ENCODE peak calls at places on chromosomes 6 and 20, in four cellular contexts. I is tibial artery, W is lower leg skin, E is IMR-90. C is an unnamed sample.

GRCh38 chr6:12150812-12151432 is 138.8 kb downstream of the HIVEP1 start:
- DNase-seq in I (no peak), W (no peak), E (no peak), C (peak; percentile 33)

GRCh38 chr6:52285174-52286068 is 879 bp upstream of the MCM3 start:
- DNase-seq in I (no peak), W (no peak), E (peak; percentile 17), C (peak; percentile 20)

GRCh38 chr20:16069416-16070010 is 503.7 kb downstream of the KIF16B start:
- DNase-seq in I (no peak), W (no peak), E (no peak), C (no peak)

GRCh38 chr20:2390971-2391675 is 10.4 kb downstream of the TGM6 start:
- DNase-seq in I (no peak), W (no peak), E (no peak), C (no peak)

GRCh38 chr6:151916680-151917164 is 109.2 kb downstream of the ESR1 start:
- DNase-seq in I (peak; percentile 53), W (peak; percentile 85), E (no peak), C (peak; percentile 72)

GRCh38 chr20:57020364-57020763 is 246.1 kb downstream of the BMP7 start:
- DNase-seq in I (no peak), W (no peak), E (no peak), C (no peak)

GRCh38 chr6:33433560-33434191 is 13.8 kb downstream of the SYNGAP1 start:
- DNase-seq in I (no peak), W (no peak), E (peak; percentile 75), C (peak; percentile 41)

GRCh38 chr6:4614637-4615036 is 161.6 kb upstream of the CDYL start:
- DNase-seq in I (no peak), W (no peak), E (no peak), C (no peak)

GRCh38 chr6:163826668-163827067 is 412.1 kb downstream of the QKI start:
- DNase-seq in I (no peak), W (no peak), E (no peak), C (no peak)

GRCh38 chr6:151095538-151096254 is 144.1 kb upstream of the AKAP12 start:
- DNase-seq in I (no peak), W (no peak), E (no peak), C (no peak)

GRCh38 chr6:154474636-154475428 is 35.7 kb downstream of the CNKSR3 start:
- DNase-seq in I (no peak), W (peak; percentile 28), E (peak; percentile 84), C (peak; percentile 56)

GRCh38 chr6:133953634-133954415 is 801 bp downstream of the TBPL1 start:
- DNase-seq in I (no peak), W (no peak), E (no peak), C (no peak)

GRCh38 chr6:44388135-44388487 is 605 bp downstream of the CDC5L start:
- DNase-seq in I (no peak), W (no peak), E (no peak), C (peak; percentile 13)

GRCh38 chr6:84415517-84415916 is 188.1 kb upstream of the CEP162 start:
- DNase-seq in I (no peak), W (no peak), E (no peak), C (no peak)

GRCh38 chr20:33309631-33310030 is 26.6 kb downstream of the BPIFB1 start:
- DNase-seq in I (no peak), W (no peak), E (no peak), C (no peak)

GRCh38 chr20:13261460-13262301 is 40.6 kb downstream of the ISM1 start:
- DNase-seq in I (peak; percentile 45), W (no peak), E (peak; percentile 21), C (peak; percentile 53)

GRCh38 chr6:6927437-6928361 is 180.1 kb upstream of the RREB1 start:
- DNase-seq in I (no peak), W (no peak), E (no peak), C (no peak)

GRCh38 chr6:168037856-168038255 is 40.4 kb downstream of the KIF25 start:
- DNase-seq in I (no peak), W (no peak), E (no peak), C (no peak)

GRCh38 chr6:144264270-144265060 is 20.7 kb upstream of the UTRN start:
- DNase-seq in I (no peak), W (peak; percentile 43), E (peak; percentile 90), C (peak; percentile 85)

GRCh38 chr20:45052698-45053440 is 48.1 kb downstream of the KCNS1 start:
- DNase-seq in I (no peak), W (no peak), E (peak; percentile 81), C (peak; percentile 49)

GRCh38 chr6:157188213-157188612 is 135.1 kb downstream of the TMEM242 start:
- DNase-seq in I (no peak), W (no peak), E (peak; percentile 81), C (no peak)

GRCh38 chr20:13817342-13817741 is 32.5 kb downstream of the NDUFAF5 start:
- DNase-seq in I (no peak), W (no peak), E (peak; percentile 19), C (no peak)

GRCh38 chr20:53428997-53429396 is 164.6 kb downstream of the ZNF217 start:
- DNase-seq in I (no peak), W (no peak), E (no peak), C (no peak)

GRCh38 chr20:34927736-34928135 is 27.9 kb downstream of the GSS start:
- DNase-seq in I (no peak), W (no peak), E (peak; percentile 23), C (peak; percentile 36)

GRCh38 chr6:116461563-116462507 is 660 bp downstream of the CALHM6 start:
- DNase-seq in I (no peak), W (no peak), E (peak; percentile 47), C (peak; percentile 55)

GRCh38 chr6:167825759-167826229 is 917 bp upstream of the AFDN start:
- DNase-seq in I (no peak), W (peak; percentile 42), E (no peak), C (no peak)

GRCh38 chr20:43590036-43590391 is 723 bp upstream of the IFT52 start:
- DNase-seq in I (no peak), W (no peak), E (no peak), C (no peak)

GRCh38 chr20:62363920-62364851 is 2.9 kb downstream of the LAMA5 start:
- DNase-seq in I (no peak), W (no peak), E (no peak), C (peak; percentile 56)

GRCh38 chr6:163648868-163649267 is 234.3 kb downstream of the QKI start:
- DNase-seq in I (no peak), W (no peak), E (no peak), C (no peak)

GRCh38 chr20:15162061-15162740 is 824.8 kb upstream of the FLRT3 start:
- DNase-seq in I (no peak), W (no peak), E (no peak), C (no peak)

GRCh38 chr6:37826188-37826587 is 6.7 kb downstream of the ZFAND3 start:
- DNase-seq in I (no peak), W (no peak), E (no peak), C (peak; percentile 45)

DNA sequence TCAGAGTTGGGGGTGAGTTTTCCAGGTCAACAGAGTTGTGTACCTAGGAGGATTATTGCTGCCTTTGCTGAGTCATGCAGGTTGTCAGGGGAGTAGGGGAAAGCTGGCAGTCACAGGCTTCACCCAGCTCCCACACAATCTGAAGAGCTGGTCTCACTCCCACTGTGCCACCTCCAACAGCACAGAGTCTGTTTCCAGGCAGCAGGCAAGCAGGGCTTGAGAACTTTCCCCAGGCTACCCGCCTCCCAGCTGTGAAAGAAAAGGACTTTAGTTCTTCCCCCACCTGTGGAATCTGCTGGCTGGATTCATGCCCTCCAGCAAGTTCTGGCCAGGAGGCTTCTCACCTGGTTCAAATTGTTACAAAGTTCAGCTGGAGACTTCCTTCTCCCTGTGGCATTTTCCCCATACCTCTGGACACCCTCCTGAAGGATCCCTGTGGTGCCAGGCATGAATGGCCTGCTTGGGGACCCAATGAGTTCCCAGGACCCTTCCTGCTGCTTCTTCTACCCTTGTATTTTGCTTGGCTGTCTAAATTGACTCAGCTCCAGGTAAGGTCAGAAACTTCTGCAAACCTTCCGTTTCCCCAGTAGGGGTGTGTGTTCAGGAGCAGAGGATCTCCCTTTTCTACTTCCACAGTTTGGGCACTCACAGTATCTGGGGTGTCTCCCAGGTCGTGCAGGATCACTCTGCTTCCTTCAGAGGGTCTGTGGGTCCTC is 378.1 kb upstream of the MAN1A1 start:
- DNase-seq in I (no peak), W (no peak), E (no peak), C (no peak)
- TF ChIP-seq CTCF in I (no peak), W (no peak), E (no peak), C (no peak)

GRCh38 chr6:54993948-54994347 is 147.4 kb downstream of the FAM83B start:
- DNase-seq in I (no peak), W (no peak), E (no peak), C (no peak)

GRCh38 chr6:54990001-54990400 is 143.4 kb downstream of the FAM83B start:
- DNase-seq in I (no peak), W (no peak), E (peak; percentile 43), C (no peak)

GRCh38 chr6:54991761-54992330 is 145.3 kb downstream of the FAM83B start:
- DNase-seq in I (no peak), W (no peak), E (no peak), C (no peak)

GRCh38 chr6:54993294-54993693 is 146.7 kb downstream of the FAM83B start:
- DNase-seq in I (no peak), W (no peak), E (no peak), C (no peak)

DNA sequence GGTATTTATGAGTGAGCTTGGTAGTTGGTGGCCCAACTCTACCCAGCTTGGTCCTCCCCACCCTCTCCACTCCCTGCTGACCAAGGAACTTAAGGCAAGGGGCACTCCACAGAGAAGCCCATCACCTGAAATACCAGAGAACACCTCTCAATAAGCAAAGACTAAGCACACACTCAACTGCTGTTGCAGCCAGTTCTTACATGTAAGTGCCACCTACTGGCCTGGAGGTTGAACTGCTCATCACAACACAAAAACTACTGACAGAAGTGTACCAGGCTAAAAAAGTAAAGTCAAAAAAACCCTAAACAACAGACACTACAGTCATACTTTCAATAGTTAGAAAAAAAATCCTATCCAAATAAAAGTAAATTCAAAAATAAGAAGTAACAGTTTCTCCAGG is 146.2 kb downstream of the FAM83B start:
- DNase-seq in I (no peak), W (no peak), E (peak; percentile 4), C (no peak)
- TF ChIP-seq CTCF in I (no peak), W (no peak), E (peak; percentile 27), C (peak; percentile 44)

DNA sequence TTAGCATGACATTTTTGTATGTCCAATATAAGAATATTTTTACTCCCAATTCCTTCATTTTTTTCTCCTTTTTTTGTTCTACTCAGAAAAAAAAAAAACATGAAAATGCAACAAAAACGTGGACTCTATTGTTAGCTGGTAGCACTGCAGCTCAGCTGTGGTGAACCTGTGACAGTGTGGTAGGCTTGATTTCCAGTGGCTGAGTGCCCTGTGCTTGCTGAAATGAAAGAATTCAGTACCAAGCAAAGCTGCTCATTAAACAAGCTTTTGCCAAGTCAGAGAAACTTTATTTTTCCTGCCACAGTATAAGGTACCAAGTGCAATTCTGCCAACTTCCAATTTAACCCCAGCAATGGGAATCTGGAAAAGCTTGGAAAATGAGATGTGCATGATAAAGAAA is 215.1 kb downstream of the SLC35F1 start:
- DNase-seq in I (no peak), W (no peak), E (no peak), C (no peak)
- TF ChIP-seq CTCF in I (no peak), W (no peak), E (no peak), C (no peak)

GRCh38 chr6:28080631-28081485 is 490 bp downstream of the ZNF165 start:
- DNase-seq in I (peak; percentile 95), W (peak; percentile 95), E (peak; percentile 98), C (peak; percentile 98)
- TF ChIP-seq CTCF in I (no peak), W (no peak), E (no peak), C (no peak)

C was measured in fibroblast of villous mesenchyme.